ENCODE peak calls at places on chromosomes 13 and 19, in ten cellular contexts. D is nephron progenitor cell; Z is activated effector memory CD4-positive, alpha-beta T cell treated with anti-CD3 and anti-CD28 coated beads, Interleukin-2, amount 50 U/mL, for 16 hours; J is adrenal gland; B is right cardiac atrium; Q is activated CD4-positive, alpha-beta T cell treated with anti-CD3 and anti-CD28 coated beads, Interleukin-2, amount 50 U/mL, for 24 hours; K is iris pigment epithelial cell; Y is transverse colon; P is brain microvascular endothelial cell; H is mammary epithelial cell. F is an unnamed sample.
A peak's percentile ranks its signal among the peaks of the same experiment; 100 is the strongest.

GRCh38 chr13:113932060-113932459 is 41.8 kb downstream of the C13orf46 start:
- DNase-seq in J (peak; percentile 5), D (no peak), Z (peak; percentile 5), Y (no peak), P (no peak), H (no peak), B (no peak), K (no peak), Q (no peak), F (no peak)

GRCh38 chr13:91347996-91348905 is 764 bp downstream of the MIR17HG start:
- DNase-seq in D (peak; percentile 49), P (no peak), Q (peak; percentile 63), B (peak; percentile 84), Y (peak; percentile 56), J (peak; percentile 20), Z (peak; percentile 90), K (peak; percentile 43), H (peak; percentile 26), F (peak; percentile 78)

GRCh38 chr13:84303035-84303434 is 420.8 kb upstream of the SLITRK1 start:
- DNase-seq in K (no peak), D (no peak), P (no peak), Q (no peak), H (no peak), Y (no peak), J (no peak), Z (no peak), B (no peak), F (no peak)

GRCh38 chr13:46656786-46657185 is 103.8 kb downstream of the LRCH1 start:
- DNase-seq in P (no peak), B (no peak), J (no peak), H (no peak), D (no peak), K (no peak), Q (no peak), Y (no peak), Z (no peak), F (no peak)

GRCh38 chr13:98423417-98423816 is 153.5 kb downstream of the STK24 start:
- DNase-seq in H (no peak), Q (no peak), D (no peak), K (no peak), P (no peak), Y (no peak), Z (no peak), J (no peak), B (no peak), F (no peak)

GRCh38 chr19:4215807-4216206 is 13.5 kb upstream of the EBI3 start:
- DNase-seq in K (no peak), Q (no peak), D (no peak), Y (no peak), H (no peak), P (no peak), J (no peak), Z (no peak), B (no peak), F (no peak)

GRCh38 chr19:409515-410242 is 732 bp upstream of the C2CD4C start:
- DNase-seq in Y (no peak), H (no peak), B (no peak), J (no peak), D (no peak), K (no peak), P (no peak), Z (peak; percentile 61), Q (no peak), F (no peak)

GRCh38 chr19:41430907-41431306 is 3.7 kb upstream of the B3GNT8 start:
- DNase-seq in P (no peak), D (no peak), B (no peak), J (no peak), Q (no peak), K (no peak), H (no peak), Y (no peak), Z (no peak), F (no peak)

GRCh38 chr19:35716735-35716984 is 1.1 kb upstream of the KMT2B start:
- DNase-seq in P (no peak), H (no peak), B (no peak), Y (no peak), Z (no peak), J (no peak), D (no peak), K (no peak), Q (no peak), F (no peak)